ENCODE peak calls at places on chromosomes 2 and 18, in nine cellular contexts. L, A, N, W, C, J, X, Y and F are unnamed samples.

GRCh38 chr2:130818809-130819208 is 17.9 kb upstream of the ARHGEF4 start:
- DNase-seq in L (no peak), A (no peak), N (no peak), W (no peak), C (no peak), J (no peak), X (no peak), Y (no peak), F (no peak)

GRCh38 chr18:48799724-48800315 is 150.9 kb downstream of the SMAD7 start:
- DNase-seq in L (no peak), A (peak; percentile 6), N (peak; percentile 20), W (no peak), C (no peak), J (no peak), X (no peak), Y (no peak), F (no peak)

GRCh38 chr2:27019459-27020336 is 13.1 kb upstream of the TMEM214 start:
- DNase-seq in L (no peak), A (no peak), N (no peak), W (peak; percentile 72), C (no peak), J (no peak), X (no peak), Y (no peak), F (no peak)

GRCh38 chr2:68937346-68938055 is 15.2 kb downstream of the GKN2 start:
- DNase-seq in L (no peak), A (no peak), N (no peak), W (no peak), C (no peak), J (no peak), X (no peak), Y (no peak), F (no peak)

GRCh38 chr2:45851576-45852304 is 200.3 kb downstream of the PRKCE start:
- DNase-seq in L (no peak), A (no peak), N (no peak), W (no peak), C (no peak), J (peak; percentile 49), X (peak; percentile 74), Y (no peak), F (no peak)

GRCh38 chr2:39981877-39982276 is 202.8 kb upstream of the THUMPD2 start:
- DNase-seq in L (no peak), A (no peak), N (no peak), W (no peak), C (no peak), J (no peak), X (no peak), Y (no peak), F (no peak)

GRCh38 chr2:233940376-233941276 is 23.5 kb downstream of the TRPM8 start:
- DNase-seq in L (no peak), A (no peak), N (no peak), W (no peak), C (no peak), J (no peak), X (no peak), Y (no peak), F (no peak)

GRCh38 chr2:224392545-224392944 is 9.4 kb downstream of the FAM124B start:
- DNase-seq in L (no peak), A (no peak), N (no peak), W (no peak), C (peak; percentile 34), J (no peak), X (no peak), Y (no peak), F (no peak)

GRCh38 chr18:63783394-63783793 is 8.2 kb downstream of the SERPINB7 start:
- DNase-seq in L (no peak), A (no peak), N (no peak), W (no peak), C (no peak), J (no peak), X (no peak), Y (peak; percentile 39), F (no peak)

GRCh38 chr2:64685430-64685829 is 31.7 kb upstream of the SERTAD2 start:
- DNase-seq in L (no peak), A (no peak), N (no peak), W (no peak), C (no peak), J (no peak), X (no peak), Y (no peak), F (peak; percentile 55)

GRCh38 chr18:59646946-59647307 is 50.3 kb downstream of the CCBE1 start:
- DNase-seq in L (no peak), A (no peak), N (no peak), W (no peak), C (no peak), J (no peak), X (peak; percentile 44), Y (no peak), F (no peak)

GRCh38 chr2:22056621-22057132 is 932.9 kb downstream of the TDRD15 start:
- DNase-seq in L (no peak), A (no peak), N (no peak), W (no peak), C (no peak), J (no peak), X (no peak), Y (no peak), F (no peak)

GRCh38 chr2:199988176-199988575 is 32.8 kb downstream of the MAIP1 start:
- DNase-seq in L (no peak), A (no peak), N (no peak), W (no peak), C (peak; percentile 89), J (no peak), X (peak; percentile 61), Y (no peak), F (no peak)

GRCh38 chr2:67733517-67733916 is 329.3 kb downstream of the C1D start:
- DNase-seq in L (no peak), A (no peak), N (no peak), W (no peak), C (peak; percentile 55), J (no peak), X (no peak), Y (peak; percentile 12), F (no peak)

GRCh38 chr2:165357758-165358157 is 111.7 kb upstream of the CSRNP3 start:
- DNase-seq in L (no peak), A (no peak), N (no peak), W (no peak), C (peak; percentile 53), J (no peak), X (peak; percentile 74), Y (no peak), F (no peak)

DNA sequence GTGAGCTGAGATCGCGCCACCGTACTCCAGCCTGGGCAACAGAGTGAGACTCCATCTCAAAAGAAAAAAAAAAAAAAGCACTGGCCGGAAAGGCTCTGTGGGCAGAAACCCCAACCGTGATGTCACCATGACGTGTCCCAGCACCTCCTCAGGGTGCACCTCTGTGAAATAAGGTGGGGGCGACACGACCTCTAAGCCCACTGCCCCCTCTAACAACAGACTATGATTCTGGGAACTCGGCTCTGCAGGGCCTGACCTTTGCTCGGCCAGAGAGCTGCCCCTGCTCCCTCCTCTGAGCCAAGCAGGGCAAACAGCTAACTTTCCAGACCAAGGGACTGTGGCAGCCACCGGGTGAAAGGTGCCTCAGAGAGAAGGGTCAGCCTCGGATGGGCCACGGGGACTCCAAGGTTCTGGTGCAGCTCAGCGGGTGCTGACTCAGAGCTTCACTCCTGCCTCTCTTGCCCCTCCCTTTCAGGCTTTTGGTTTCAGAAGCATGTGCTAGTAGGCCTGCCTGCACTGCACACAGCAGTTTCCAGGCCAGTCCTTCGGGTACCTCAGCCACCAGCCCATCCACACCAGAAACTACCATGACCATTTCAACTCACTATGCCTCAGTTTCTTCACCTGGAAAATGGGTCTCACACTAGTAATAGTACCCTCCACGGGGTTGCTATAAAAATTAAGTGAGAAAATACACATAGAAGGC is 8.0 kb downstream of the TMBIM1 start:
- DNase-seq in L (peak; percentile 75), A (peak; percentile 83), N (no peak), W (peak; percentile 33), C (peak; percentile 34), J (no peak), X (peak; percentile 80), Y (no peak), F (peak; percentile 87)
- TF ChIP-seq POLR2A in L (no peak), A (no peak), N (peak; percentile 20), W (no peak), C (no peak), J (no peak), X (no peak), Y (no peak), F (no peak)

DNA sequence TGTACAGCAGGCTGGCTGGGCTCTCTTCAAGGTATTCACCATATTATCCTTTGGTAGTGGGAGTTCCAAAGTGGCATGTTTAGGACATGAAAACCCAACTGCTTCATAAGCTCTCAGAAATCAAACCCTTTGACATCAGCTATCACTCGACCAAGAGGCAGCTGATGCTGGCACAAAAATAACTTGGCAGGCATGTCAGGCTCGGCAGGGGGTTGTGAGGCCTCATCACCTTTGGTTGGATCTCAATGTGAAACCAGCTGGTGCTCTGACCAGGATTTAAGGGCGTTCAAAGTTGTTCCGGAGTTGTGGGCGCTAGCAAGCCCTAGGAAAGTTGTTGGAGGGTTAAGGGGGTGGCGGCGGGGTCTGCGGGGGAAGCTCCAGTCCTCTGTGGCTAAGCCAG is 172.0 kb downstream of the FHOD3 start:
- DNase-seq in L (no peak), A (no peak), N (no peak), W (no peak), C (no peak), J (no peak), X (no peak), Y (no peak), F (no peak)
- H3K4me3 ChIP-seq in L (no peak overlapping the region), A (no peak overlapping the region), N (no peak overlapping the region), W (no peak overlapping the region), C (no peak overlapping the region), J (no peak overlapping the region), X (no peak overlapping the region), Y (no peak overlapping the region), F (no peak overlapping the region)

DNA sequence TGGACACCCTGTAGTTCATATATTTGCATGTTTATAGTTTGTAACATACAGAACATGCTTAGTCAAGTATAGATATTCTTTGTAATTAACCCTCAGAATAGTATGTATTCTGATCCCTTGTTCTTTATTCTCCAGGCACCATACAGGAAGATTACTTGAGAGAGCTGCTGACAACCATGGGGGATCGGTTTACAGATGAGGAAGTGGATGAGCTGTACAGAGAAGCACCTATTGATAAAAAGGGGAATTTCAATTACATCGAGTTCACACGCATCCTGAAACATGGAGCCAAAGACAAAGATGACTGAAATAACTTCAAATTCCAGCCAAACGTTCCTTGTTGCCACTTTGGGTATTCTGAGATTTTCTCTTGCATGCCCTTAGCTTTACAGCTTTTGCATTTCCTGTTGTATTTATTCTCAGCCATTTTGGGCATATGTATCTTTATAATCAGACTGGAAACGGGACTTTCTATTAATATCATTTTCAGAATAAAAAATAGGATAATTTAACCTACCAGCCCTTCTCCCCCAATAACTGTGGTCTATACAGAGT is 6.2 kb upstream of the MYL12B start:
- DNase-seq in L (no peak), A (no peak), N (no peak), W (no peak), C (no peak), J (no peak), X (no peak), Y (no peak), F (no peak)
- TF ChIP-seq POLR2A in L (no peak), A (no peak), N (no peak), W (no peak), C (no peak), J (no peak), X (no peak), Y (no peak), F (no peak)

DNA sequence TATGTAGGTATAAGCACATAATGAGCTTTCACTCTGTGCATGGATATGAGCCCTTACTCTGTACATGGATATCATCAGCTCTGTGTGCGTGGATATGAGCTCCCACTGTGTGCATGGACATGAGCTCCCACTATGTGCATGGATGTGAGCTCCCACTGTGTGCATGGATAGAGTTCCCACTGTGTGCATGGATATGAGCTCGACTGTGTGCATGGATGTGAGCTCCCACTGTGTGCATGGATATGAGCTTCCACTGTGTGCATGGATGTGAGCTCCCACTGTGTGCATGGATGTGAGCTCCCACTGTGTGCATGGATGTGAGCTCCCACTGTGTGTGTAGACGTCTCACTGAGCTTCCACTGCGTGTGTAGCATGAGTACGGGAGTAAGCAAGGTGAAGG is 149.3 kb upstream of the ALKAL2 start:
- DNase-seq in L (no peak), A (no peak), N (no peak), W (no peak), C (no peak), J (no peak), X (no peak), Y (no peak), F (no peak)
- H3K4me3 ChIP-seq in L (no peak overlapping the region), A (no peak overlapping the region), N (no peak overlapping the region), W (no peak overlapping the region), C (no peak overlapping the region), J (no peak overlapping the region), X (no peak overlapping the region), Y (no peak overlapping the region), F (no peak overlapping the region)